ENCODE peak calls at places on chromosomes 4 and X, in eight cellular contexts. One of them, this sample, is unnamed.

GRCh38 chrX:43559643-43560042 is 96.5 kb upstream of the MAOA start:
- DNase-seq in NCI-H1930: peak; percentile 5
- DNase-seq in NCI-H1092: peak; percentile 18
- DNase-seq in Right ventricle myocardium inferior: no peak
- DNase-seq in activated CD4-positive, alpha-beta T cell treated with anti-CD3 and anti-CD28 coated beads for 1 hour: no peak
- DNase-seq in COR-L47: peak; percentile 33
- DNase-seq in activated naive CD8-positive, alpha-beta T cell treated with anti-CD3 and anti-CD28 coated beads for 36 hours: peak; percentile 8
- DNase-seq in stimulated activated CD4-positive, alpha-beta T cell treated with anti-CD3 and anti-CD28 coated beads, Interleukin-4, amount 100 ng/mL, for 4 hours: peak; percentile 2
- DNase-seq in this sample: no peak

GRCh38 chr4:68490826-68491457 is 43.7 kb downstream of the TMPRSS11E start:
- DNase-seq in COR-L47: no peak
- DNase-seq in Right ventricle myocardium inferior: no peak
- DNase-seq in NCI-H1930: no peak
- DNase-seq in activated naive CD8-positive, alpha-beta T cell treated with anti-CD3 and anti-CD28 coated beads for 36 hours: no peak
- DNase-seq in NCI-H1092: no peak
- DNase-seq in activated CD4-positive, alpha-beta T cell treated with anti-CD3 and anti-CD28 coated beads for 1 hour: no peak
- DNase-seq in stimulated activated CD4-positive, alpha-beta T cell treated with anti-CD3 and anti-CD28 coated beads, Interleukin-4, amount 100 ng/mL, for 4 hours: no peak
- DNase-seq in this sample: no peak

GRCh38 chr4:86968477-86969015 is 33.7 kb downstream of the AFF1 start:
- DNase-seq in stimulated activated CD4-positive, alpha-beta T cell treated with anti-CD3 and anti-CD28 coated beads, Interleukin-4, amount 100 ng/mL, for 4 hours: no peak
- DNase-seq in NCI-H1092: no peak
- DNase-seq in activated naive CD8-positive, alpha-beta T cell treated with anti-CD3 and anti-CD28 coated beads for 36 hours: no peak
- DNase-seq in COR-L47: no peak
- DNase-seq in activated CD4-positive, alpha-beta T cell treated with anti-CD3 and anti-CD28 coated beads for 1 hour: no peak
- DNase-seq in Right ventricle myocardium inferior: no peak
- DNase-seq in NCI-H1930: no peak
- DNase-seq in this sample: no peak

GRCh38 chr4:109406337-109406931 is 27.2 kb upstream of the SEC24B start:
- DNase-seq in NCI-H1092: peak; percentile 8
- DNase-seq in activated naive CD8-positive, alpha-beta T cell treated with anti-CD3 and anti-CD28 coated beads for 36 hours: peak; percentile 4
- DNase-seq in NCI-H1930: peak; percentile 47
- DNase-seq in stimulated activated CD4-positive, alpha-beta T cell treated with anti-CD3 and anti-CD28 coated beads, Interleukin-4, amount 100 ng/mL, for 4 hours: peak; percentile 2
- DNase-seq in COR-L47: peak; percentile 19
- DNase-seq in activated CD4-positive, alpha-beta T cell treated with anti-CD3 and anti-CD28 coated beads for 1 hour: no peak
- DNase-seq in Right ventricle myocardium inferior: no peak
- DNase-seq in this sample: no peak

GRCh38 chr4:67765401-67765800 is 11.2 kb upstream of the GNRHR start:
- DNase-seq in activated CD4-positive, alpha-beta T cell treated with anti-CD3 and anti-CD28 coated beads for 1 hour: no peak
- DNase-seq in stimulated activated CD4-positive, alpha-beta T cell treated with anti-CD3 and anti-CD28 coated beads, Interleukin-4, amount 100 ng/mL, for 4 hours: no peak
- DNase-seq in Right ventricle myocardium inferior: no peak
- DNase-seq in COR-L47: no peak
- DNase-seq in activated naive CD8-positive, alpha-beta T cell treated with anti-CD3 and anti-CD28 coated beads for 36 hours: no peak
- DNase-seq in NCI-H1092: no peak
- DNase-seq in NCI-H1930: no peak
- DNase-seq in this sample: no peak

GRCh38 chr4:147157860-147158701 is 212.4 kb upstream of the TTC29 start:
- DNase-seq in activated naive CD8-positive, alpha-beta T cell treated with anti-CD3 and anti-CD28 coated beads for 36 hours: no peak
- DNase-seq in NCI-H1092: no peak
- DNase-seq in NCI-H1930: no peak
- DNase-seq in Right ventricle myocardium inferior: peak; percentile 60
- DNase-seq in activated CD4-positive, alpha-beta T cell treated with anti-CD3 and anti-CD28 coated beads for 1 hour: no peak
- DNase-seq in stimulated activated CD4-positive, alpha-beta T cell treated with anti-CD3 and anti-CD28 coated beads, Interleukin-4, amount 100 ng/mL, for 4 hours: no peak
- DNase-seq in COR-L47: peak; percentile 11
- DNase-seq in this sample: no peak

GRCh38 chrX:110120025-110120424 is 117.1 kb downstream of the TMEM164 start:
- DNase-seq in activated naive CD8-positive, alpha-beta T cell treated with anti-CD3 and anti-CD28 coated beads for 36 hours: no peak
- DNase-seq in NCI-H1930: no peak
- DNase-seq in Right ventricle myocardium inferior: no peak
- DNase-seq in COR-L47: no peak
- DNase-seq in stimulated activated CD4-positive, alpha-beta T cell treated with anti-CD3 and anti-CD28 coated beads, Interleukin-4, amount 100 ng/mL, for 4 hours: no peak
- DNase-seq in activated CD4-positive, alpha-beta T cell treated with anti-CD3 and anti-CD28 coated beads for 1 hour: no peak
- DNase-seq in NCI-H1092: no peak
- DNase-seq in this sample: no peak

GRCh38 chr4:108342325-108342986 is 173.7 kb upstream of the LEF1 start:
- DNase-seq in COR-L47: no peak
- DNase-seq in activated CD4-positive, alpha-beta T cell treated with anti-CD3 and anti-CD28 coated beads for 1 hour: no peak
- DNase-seq in NCI-H1092: no peak
- DNase-seq in Right ventricle myocardium inferior: no peak
- DNase-seq in stimulated activated CD4-positive, alpha-beta T cell treated with anti-CD3 and anti-CD28 coated beads, Interleukin-4, amount 100 ng/mL, for 4 hours: peak; percentile 34
- DNase-seq in NCI-H1930: no peak
- DNase-seq in activated naive CD8-positive, alpha-beta T cell treated with anti-CD3 and anti-CD28 coated beads for 36 hours: no peak
- DNase-seq in this sample: no peak

GRCh38 chrX:153474718-153475117 is 4.3 kb upstream of the HAUS7 start:
- DNase-seq in activated CD4-positive, alpha-beta T cell treated with anti-CD3 and anti-CD28 coated beads for 1 hour: peak; percentile 42
- DNase-seq in Right ventricle myocardium inferior: peak; percentile 87
- DNase-seq in COR-L47: no peak
- DNase-seq in NCI-H1092: peak; percentile 10
- DNase-seq in activated naive CD8-positive, alpha-beta T cell treated with anti-CD3 and anti-CD28 coated beads for 36 hours: peak; percentile 50
- DNase-seq in NCI-H1930: peak; percentile 11
- DNase-seq in stimulated activated CD4-positive, alpha-beta T cell treated with anti-CD3 and anti-CD28 coated beads, Interleukin-4, amount 100 ng/mL, for 4 hours: peak; percentile 70
- DNase-seq in this sample: no peak

GRCh38 chrX:130170752-130171445 is 863 bp upstream of the RAB33A start:
- DNase-seq in NCI-H1930: peak; percentile 71
- DNase-seq in activated naive CD8-positive, alpha-beta T cell treated with anti-CD3 and anti-CD28 coated beads for 36 hours: peak; percentile 76
- DNase-seq in Right ventricle myocardium inferior: peak; percentile 75
- DNase-seq in stimulated activated CD4-positive, alpha-beta T cell treated with anti-CD3 and anti-CD28 coated beads, Interleukin-4, amount 100 ng/mL, for 4 hours: peak; percentile 52
- DNase-seq in COR-L47: peak; percentile 84
- DNase-seq in NCI-H1092: peak; percentile 88
- DNase-seq in activated CD4-positive, alpha-beta T cell treated with anti-CD3 and anti-CD28 coated beads for 1 hour: peak; percentile 30
- DNase-seq in this sample: no peak

GRCh38 chr4:38989487-38989886 is 42.7 kb downstream of the TMEM156 start:
- DNase-seq in activated naive CD8-positive, alpha-beta T cell treated with anti-CD3 and anti-CD28 coated beads for 36 hours: no peak
- DNase-seq in Right ventricle myocardium inferior: no peak
- DNase-seq in stimulated activated CD4-positive, alpha-beta T cell treated with anti-CD3 and anti-CD28 coated beads, Interleukin-4, amount 100 ng/mL, for 4 hours: no peak
- DNase-seq in NCI-H1092: no peak
- DNase-seq in activated CD4-positive, alpha-beta T cell treated with anti-CD3 and anti-CD28 coated beads for 1 hour: no peak
- DNase-seq in NCI-H1930: no peak
- DNase-seq in COR-L47: no peak
- DNase-seq in this sample: no peak

GRCh38 chr4:24763631-24764302 is 31.6 kb upstream of the SOD3 start:
- DNase-seq in NCI-H1092: no peak
- DNase-seq in Right ventricle myocardium inferior: no peak
- DNase-seq in COR-L47: no peak
- DNase-seq in stimulated activated CD4-positive, alpha-beta T cell treated with anti-CD3 and anti-CD28 coated beads, Interleukin-4, amount 100 ng/mL, for 4 hours: no peak
- DNase-seq in activated naive CD8-positive, alpha-beta T cell treated with anti-CD3 and anti-CD28 coated beads for 36 hours: no peak
- DNase-seq in activated CD4-positive, alpha-beta T cell treated with anti-CD3 and anti-CD28 coated beads for 1 hour: no peak
- DNase-seq in NCI-H1930: no peak
- DNase-seq in this sample: no peak

GRCh38 chrX:7132335-7133035 is 15.0 kb upstream of the STS start:
- DNase-seq in Right ventricle myocardium inferior: no peak
- DNase-seq in stimulated activated CD4-positive, alpha-beta T cell treated with anti-CD3 and anti-CD28 coated beads, Interleukin-4, amount 100 ng/mL, for 4 hours: no peak
- DNase-seq in NCI-H1092: no peak
- DNase-seq in activated naive CD8-positive, alpha-beta T cell treated with anti-CD3 and anti-CD28 coated beads for 36 hours: no peak
- DNase-seq in activated CD4-positive, alpha-beta T cell treated with anti-CD3 and anti-CD28 coated beads for 1 hour: no peak
- DNase-seq in NCI-H1930: no peak
- DNase-seq in COR-L47: peak; percentile 13
- DNase-seq in this sample: no peak

GRCh38 chr4:98977557-98977956 is 18.0 kb upstream of the METAP1 start:
- DNase-seq in activated CD4-positive, alpha-beta T cell treated with anti-CD3 and anti-CD28 coated beads for 1 hour: no peak
- DNase-seq in NCI-H1092: no peak
- DNase-seq in stimulated activated CD4-positive, alpha-beta T cell treated with anti-CD3 and anti-CD28 coated beads, Interleukin-4, amount 100 ng/mL, for 4 hours: no peak
- DNase-seq in Right ventricle myocardium inferior: no peak
- DNase-seq in NCI-H1930: no peak
- DNase-seq in activated naive CD8-positive, alpha-beta T cell treated with anti-CD3 and anti-CD28 coated beads for 36 hours: no peak
- DNase-seq in COR-L47: no peak
- DNase-seq in this sample: no peak

GRCh38 chrX:48910926-48911406 is 480 bp downstream of the SLC35A2 start:
- DNase-seq in NCI-H1092: no peak
- DNase-seq in stimulated activated CD4-positive, alpha-beta T cell treated with anti-CD3 and anti-CD28 coated beads, Interleukin-4, amount 100 ng/mL, for 4 hours: no peak
- DNase-seq in Right ventricle myocardium inferior: no peak
- DNase-seq in COR-L47: no peak
- DNase-seq in NCI-H1930: no peak
- DNase-seq in activated CD4-positive, alpha-beta T cell treated with anti-CD3 and anti-CD28 coated beads for 1 hour: no peak
- DNase-seq in activated naive CD8-positive, alpha-beta T cell treated with anti-CD3 and anti-CD28 coated beads for 36 hours: no peak
- DNase-seq in this sample: no peak

GRCh38 chrX:14673764-14674163 is 144.4 kb downstream of the GLRA2 start:
- DNase-seq in NCI-H1930: no peak
- DNase-seq in activated naive CD8-positive, alpha-beta T cell treated with anti-CD3 and anti-CD28 coated beads for 36 hours: peak; percentile 3
- DNase-seq in activated CD4-positive, alpha-beta T cell treated with anti-CD3 and anti-CD28 coated beads for 1 hour: no peak
- DNase-seq in Right ventricle myocardium inferior: no peak
- DNase-seq in NCI-H1092: peak; percentile 6
- DNase-seq in stimulated activated CD4-positive, alpha-beta T cell treated with anti-CD3 and anti-CD28 coated beads, Interleukin-4, amount 100 ng/mL, for 4 hours: no peak
- DNase-seq in COR-L47: peak; percentile 70
- DNase-seq in this sample: no peak

GRCh38 chr4:30770049-30770549 is 49.9 kb downstream of the PCDH7 start:
- DNase-seq in NCI-H1930: no peak
- DNase-seq in Right ventricle myocardium inferior: no peak
- DNase-seq in activated CD4-positive, alpha-beta T cell treated with anti-CD3 and anti-CD28 coated beads for 1 hour: no peak
- DNase-seq in activated naive CD8-positive, alpha-beta T cell treated with anti-CD3 and anti-CD28 coated beads for 36 hours: no peak
- DNase-seq in NCI-H1092: no peak
- DNase-seq in stimulated activated CD4-positive, alpha-beta T cell treated with anti-CD3 and anti-CD28 coated beads, Interleukin-4, amount 100 ng/mL, for 4 hours: no peak
- DNase-seq in COR-L47: no peak
- DNase-seq in this sample: no peak

GRCh38 chr4:177384856-177385396 is 57.3 kb downstream of the AGA start:
- DNase-seq in activated CD4-positive, alpha-beta T cell treated with anti-CD3 and anti-CD28 coated beads for 1 hour: no peak
- DNase-seq in NCI-H1930: no peak
- DNase-seq in Right ventricle myocardium inferior: no peak
- DNase-seq in NCI-H1092: no peak
- DNase-seq in activated naive CD8-positive, alpha-beta T cell treated with anti-CD3 and anti-CD28 coated beads for 36 hours: no peak
- DNase-seq in stimulated activated CD4-positive, alpha-beta T cell treated with anti-CD3 and anti-CD28 coated beads, Interleukin-4, amount 100 ng/mL, for 4 hours: no peak
- DNase-seq in COR-L47: no peak
- DNase-seq in this sample: no peak

GRCh38 chr4:173273956-173274355 is 60.2 kb downstream of the HMGB2 start:
- DNase-seq in NCI-H1930: no peak
- DNase-seq in activated naive CD8-positive, alpha-beta T cell treated with anti-CD3 and anti-CD28 coated beads for 36 hours: no peak
- DNase-seq in stimulated activated CD4-positive, alpha-beta T cell treated with anti-CD3 and anti-CD28 coated beads, Interleukin-4, amount 100 ng/mL, for 4 hours: no peak
- DNase-seq in NCI-H1092: no peak
- DNase-seq in Right ventricle myocardium inferior: no peak
- DNase-seq in COR-L47: no peak
- DNase-seq in activated CD4-positive, alpha-beta T cell treated with anti-CD3 and anti-CD28 coated beads for 1 hour: no peak
- DNase-seq in this sample: no peak

GRCh38 chr4:1195894-1196401 is 23.6 kb upstream of the SPON2 start:
- DNase-seq in Right ventricle myocardium inferior: peak; percentile 40
- DNase-seq in COR-L47: no peak
- DNase-seq in stimulated activated CD4-positive, alpha-beta T cell treated with anti-CD3 and anti-CD28 coated beads, Interleukin-4, amount 100 ng/mL, for 4 hours: no peak
- DNase-seq in NCI-H1930: no peak
- DNase-seq in NCI-H1092: no peak
- DNase-seq in activated CD4-positive, alpha-beta T cell treated with anti-CD3 and anti-CD28 coated beads for 1 hour: no peak
- DNase-seq in activated naive CD8-positive, alpha-beta T cell treated with anti-CD3 and anti-CD28 coated beads for 36 hours: no peak
- DNase-seq in this sample: no peak

GRCh38 chr4:132227349-132228165 is 921.5 kb upstream of the PCDH10 start:
- DNase-seq in COR-L47: peak; percentile 11
- DNase-seq in activated CD4-positive, alpha-beta T cell treated with anti-CD3 and anti-CD28 coated beads for 1 hour: no peak
- DNase-seq in activated naive CD8-positive, alpha-beta T cell treated with anti-CD3 and anti-CD28 coated beads for 36 hours: peak; percentile 6
- DNase-seq in stimulated activated CD4-positive, alpha-beta T cell treated with anti-CD3 and anti-CD28 coated beads, Interleukin-4, amount 100 ng/mL, for 4 hours: no peak
- DNase-seq in Right ventricle myocardium inferior: no peak
- DNase-seq in NCI-H1930: peak; percentile 15
- DNase-seq in NCI-H1092: no peak
- DNase-seq in this sample: peak; percentile 54

GRCh38 chr4:114077610-114078009 is 98.2 kb upstream of the ARSJ start:
- DNase-seq in NCI-H1092: no peak
- DNase-seq in Right ventricle myocardium inferior: no peak
- DNase-seq in COR-L47: no peak
- DNase-seq in NCI-H1930: no peak
- DNase-seq in stimulated activated CD4-positive, alpha-beta T cell treated with anti-CD3 and anti-CD28 coated beads, Interleukin-4, amount 100 ng/mL, for 4 hours: no peak
- DNase-seq in activated naive CD8-positive, alpha-beta T cell treated with anti-CD3 and anti-CD28 coated beads for 36 hours: no peak
- DNase-seq in activated CD4-positive, alpha-beta T cell treated with anti-CD3 and anti-CD28 coated beads for 1 hour: no peak
- DNase-seq in this sample: no peak

GRCh38 chr4:107304699-107305286 is 268.7 kb upstream of the DKK2 start:
- DNase-seq in NCI-H1092: no peak
- DNase-seq in NCI-H1930: no peak
- DNase-seq in COR-L47: no peak
- DNase-seq in stimulated activated CD4-positive, alpha-beta T cell treated with anti-CD3 and anti-CD28 coated beads, Interleukin-4, amount 100 ng/mL, for 4 hours: no peak
- DNase-seq in Right ventricle myocardium inferior: no peak
- DNase-seq in activated naive CD8-positive, alpha-beta T cell treated with anti-CD3 and anti-CD28 coated beads for 36 hours: no peak
- DNase-seq in activated CD4-positive, alpha-beta T cell treated with anti-CD3 and anti-CD28 coated beads for 1 hour: no peak
- DNase-seq in this sample: no peak